ENCODE peak calls at places on chromosomes 12 and 14, in ten cellular contexts. S, W, Q, L, R, E, I, P, K and O are unnamed samples.

GRCh38 chr12:6548556-6549378 is 7.1 kb downstream of the IFFO1 start:
- DNase-seq in E (no peak), Q (peak), L (no peak), I (no peak), S (no peak), W (peak), P (no peak), K (no peak), R (peak), O (peak)

GRCh38 chr12:104377507-104377812 is 73.9 kb downstream of the EID3 start:
- DNase-seq in E (no peak), W (no peak), Q (no peak), R (no peak), S (no peak), I (no peak), K (no peak), L (no peak), P (no peak), O (no peak)

GRCh38 chr14:75875958-75876357 is 105.8 kb downstream of the TGFB3 start:
- DNase-seq in L (peak), Q (no peak), R (no peak), S (no peak), P (peak), K (no peak), E (no peak), I (no peak), W (no peak), O (peak)

GRCh38 chr14:64113279-64113678 is 180.9 kb downstream of the ESR2 start:
- DNase-seq in L (no peak), Q (no peak), W (no peak), R (peak), K (peak), E (no peak), I (peak), P (no peak), S (no peak), O (no peak)

GRCh38 chr12:130951636-130952035 is 2.1 kb upstream of the ADGRD1 start:
- DNase-seq in L (no peak), P (no peak), S (no peak), Q (no peak), R (no peak), W (no peak), E (no peak), I (no peak), K (no peak), O (no peak)

GRCh38 chr12:79858518-79858917 is 76.4 kb downstream of the PPP1R12A start:
- DNase-seq in K (no peak), R (peak), E (no peak), S (no peak), P (no peak), I (no peak), W (peak), L (no peak), Q (no peak), O (no peak)

GRCh38 chr12:91347686-91348085 is 165.1 kb upstream of the DCN start:
- DNase-seq in S (no peak), R (no peak), K (no peak), W (no peak), E (no peak), I (no peak), L (no peak), Q (no peak), P (no peak), O (no peak)

GRCh38 chr14:70000601-70001000 is 121.4 kb downstream of the SMOC1 start:
- DNase-seq in P (no peak), L (no peak), K (no peak), Q (no peak), R (no peak), I (no peak), W (no peak), E (no peak), S (no peak), O (peak)

GRCh38 chr12:7797698-7798398 is 8.6 kb downstream of the NANOG start:
- DNase-seq in K (peak), I (no peak), Q (no peak), R (peak), E (no peak), L (no peak), W (peak), P (no peak), S (no peak), O (peak)

GRCh38 chr12:8026282-8026637 is 6.3 kb upstream of the FOXJ2 start:
- DNase-seq in E (no peak), P (no peak), S (no peak), R (no peak), Q (no peak), W (no peak), L (no peak), K (no peak), I (no peak), O (no peak)

GRCh38 chr14:95294834-95295599 is 24.7 kb downstream of the CLMN start:
- DNase-seq in R (peak), E (no peak), I (peak), W (peak), S (no peak), Q (no peak), P (no peak), L (no peak), K (peak), O (peak)

GRCh38 chr14:26963696-26964095 is 365.9 kb upstream of the NOVA1 start:
- DNase-seq in W (peak), L (no peak), K (no peak), I (no peak), R (no peak), Q (no peak), S (no peak), P (no peak), E (no peak), O (no peak)

GRCh38 chr14:93977171-93977570 is 801 bp upstream of the ASB2 start:
- DNase-seq in E (no peak), P (no peak), K (no peak), W (no peak), R (no peak), I (no peak), L (no peak), S (no peak), Q (peak), O (no peak)

GRCh38 chr12:93857279-93857894 is 180.2 kb downstream of the CRADD start:
- DNase-seq in K (no peak), E (no peak), S (no peak), I (no peak), W (peak), R (peak), P (no peak), L (no peak), Q (no peak), O (peak)

GRCh38 chr12:121795029-121795977 is 1.8 kb upstream of the RHOF start:
- DNase-seq in K (peak), P (peak), E (peak), W (peak), S (peak), R (peak), Q (peak), I (peak), L (peak), O (peak)

GRCh38 chr12:47032644-47033043 is 46.8 kb upstream of the PCED1B start:
- DNase-seq in E (peak), L (peak), Q (no peak), S (no peak), I (no peak), K (no peak), R (peak), W (peak), P (no peak), O (peak)

GRCh38 chr14:64387232-64387737 is 868 bp upstream of the MTHFD1 start:
- DNase-seq in L (peak), I (peak), E (peak), R (peak), P (no peak), K (no peak), S (no peak), W (peak), Q (no peak), O (peak)

GRCh38 chr12:131454418-131455217 is 256.3 kb upstream of the SFSWAP start:
- DNase-seq in W (peak), Q (peak), R (peak), S (no peak), K (peak), E (peak), I (no peak), P (peak), L (peak), O (no peak)

GRCh38 chr14:72751276-72752033 is 142.4 kb downstream of the DPF3 start:
- DNase-seq in E (no peak), I (peak), L (no peak), R (peak), K (no peak), Q (no peak), W (no peak), P (no peak), S (no peak), O (no peak)

GRCh38 chr12:51895378-51896135 is 7.7 kb downstream of the ANKRD33 start:
- DNase-seq in W (no peak), Q (no peak), R (no peak), K (no peak), P (no peak), S (no peak), I (peak), E (peak), L (no peak), O (no peak)

GRCh38 chr12:133156125-133156690 is 25.1 kb upstream of the ZNF268 start:
- DNase-seq in P (no peak), R (peak), W (no peak), E (no peak), I (no peak), L (no peak), K (no peak), S (no peak), Q (no peak), O (no peak)

GRCh38 chr14:75041613-75042012 is 9.7 kb downstream of the MLH3 start:
- DNase-seq in K (no peak), P (no peak), S (no peak), R (no peak), L (no peak), I (peak), E (no peak), W (no peak), Q (no peak), O (no peak)

GRCh38 chr12:116924558-116925453 is 14.1 kb downstream of the FBXW8 start:
- DNase-seq in E (no peak), K (no peak), Q (no peak), I (no peak), R (peak), W (peak), P (peak), S (no peak), L (peak), O (peak)

GRCh38 chr14:64569108-64570045 is 19.6 kb downstream of the PPP1R36 start:
- DNase-seq in Q (no peak), K (peak), R (peak), I (no peak), E (no peak), L (no peak), W (peak), P (no peak), S (peak), O (peak)

GRCh38 chr12:98224584-98225221 is 290.7 kb upstream of the TMPO start:
- DNase-seq in Q (no peak), R (no peak), S (no peak), P (peak), L (no peak), E (no peak), I (no peak), K (no peak), W (no peak), O (no peak)

GRCh38 chr14:75334191-75335051 is 55.8 kb downstream of the FOS start:
- DNase-seq in W (peak), S (peak), P (peak), I (no peak), R (peak), L (no peak), E (no peak), Q (no peak), K (peak), O (no peak)

GRCh38 chr14:81091139-81091538 is 129.6 kb downstream of the GTF2A1 start:
- DNase-seq in W (no peak), L (no peak), I (no peak), K (no peak), S (no peak), R (no peak), P (no peak), Q (no peak), E (no peak), O (no peak)

GRCh38 chr12:11666651-11667050 is 17.2 kb downstream of the ETV6 start:
- DNase-seq in K (no peak), W (no peak), L (no peak), Q (no peak), R (no peak), I (no peak), E (no peak), P (no peak), S (no peak), O (no peak)

GRCh38 chr12:53046655-53047220 is 3.1 kb upstream of the TNS2 start:
- DNase-seq in K (peak), Q (no peak), R (peak), S (peak), I (peak), W (peak), E (no peak), P (peak), L (no peak), O (peak)

GRCh38 chr14:23294734-23295561 is 7.7 kb downstream of the PPP1R3E start:
- DNase-seq in K (peak), R (peak), E (peak), W (peak), Q (no peak), S (no peak), L (peak), I (peak), P (no peak), O (peak)

GRCh38 chr14:79727900-79728299 is 483.4 kb downstream of the DIO2 start:
- DNase-seq in K (no peak), L (no peak), S (no peak), P (no peak), I (no peak), W (no peak), Q (no peak), R (no peak), E (no peak), O (no peak)

GRCh38 chr12:76558684-76559276 is 791 bp downstream of the OSBPL8 start:
- DNase-seq in Q (peak), K (peak), P (peak), W (peak), L (peak), R (peak), I (peak), E (peak), S (peak), O (peak)
- H3K4me3 ChIP-seq in Q (peak), K (peak), P (peak), W (peak), L (peak), R (peak), I (peak), E (peak), S (peak), O (peak)

DNA sequence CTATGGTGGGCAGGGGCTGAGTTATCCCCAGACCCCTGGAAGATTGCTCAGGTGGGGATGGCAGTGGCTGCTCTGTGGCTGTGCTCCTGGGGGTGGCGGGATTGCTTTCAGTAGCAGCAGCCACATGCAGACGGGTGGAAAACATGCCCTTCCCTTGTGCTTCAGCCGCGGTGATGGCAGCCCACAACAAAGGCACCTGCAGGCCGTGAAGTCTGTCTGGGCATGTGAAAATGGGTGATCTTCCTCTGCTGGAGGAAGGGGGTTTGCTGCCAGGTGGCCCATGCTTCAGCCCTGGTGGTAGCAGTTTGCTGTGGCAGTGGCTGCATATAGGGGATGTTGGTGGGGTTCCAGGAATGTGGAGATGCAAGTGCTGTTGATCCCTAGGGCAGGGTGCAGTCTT is 326.2 kb upstream of the RGS6 start:
- DNase-seq in I (no peak), Q (no peak), L (no peak), R (no peak), S (no peak), K (no peak), E (no peak), P (no peak), W (no peak), O (no peak)
- TF ChIP-seq CTCF in I (no peak), Q (no peak), L (no peak), R (no peak), S (no peak), K (no peak), E (no peak), P (no peak), W (no peak), O (no peak)

GRCh38 chr12:102954143-102954542 is 3.3 kb upstream of the ASCL1 start:
- DNase-seq in W (no peak), R (no peak), I (no peak), P (no peak), Q (no peak), S (no peak), E (no peak), K (no peak), L (no peak), O (no peak)

GRCh38 chr12:102957339-102958050 is at the start of gene ASCL1:
- DNase-seq in L (no peak), W (peak), I (no peak), K (no peak), P (peak), E (peak), Q (no peak), S (no peak), R (peak), O (peak)

GRCh38 chr12:102958073-102958829 is 777 bp downstream of the ASCL1 start:
- DNase-seq in I (no peak), W (peak), P (peak), K (no peak), S (no peak), Q (no peak), R (peak), E (peak), L (no peak), O (peak)

GRCh38 chr12:102956738-102957338 is 636 bp upstream of the ASCL1 start:
- DNase-seq in P (no peak), E (no peak), K (no peak), S (no peak), L (no peak), Q (no peak), W (no peak), I (no peak), R (no peak), O (no peak)

DNA sequence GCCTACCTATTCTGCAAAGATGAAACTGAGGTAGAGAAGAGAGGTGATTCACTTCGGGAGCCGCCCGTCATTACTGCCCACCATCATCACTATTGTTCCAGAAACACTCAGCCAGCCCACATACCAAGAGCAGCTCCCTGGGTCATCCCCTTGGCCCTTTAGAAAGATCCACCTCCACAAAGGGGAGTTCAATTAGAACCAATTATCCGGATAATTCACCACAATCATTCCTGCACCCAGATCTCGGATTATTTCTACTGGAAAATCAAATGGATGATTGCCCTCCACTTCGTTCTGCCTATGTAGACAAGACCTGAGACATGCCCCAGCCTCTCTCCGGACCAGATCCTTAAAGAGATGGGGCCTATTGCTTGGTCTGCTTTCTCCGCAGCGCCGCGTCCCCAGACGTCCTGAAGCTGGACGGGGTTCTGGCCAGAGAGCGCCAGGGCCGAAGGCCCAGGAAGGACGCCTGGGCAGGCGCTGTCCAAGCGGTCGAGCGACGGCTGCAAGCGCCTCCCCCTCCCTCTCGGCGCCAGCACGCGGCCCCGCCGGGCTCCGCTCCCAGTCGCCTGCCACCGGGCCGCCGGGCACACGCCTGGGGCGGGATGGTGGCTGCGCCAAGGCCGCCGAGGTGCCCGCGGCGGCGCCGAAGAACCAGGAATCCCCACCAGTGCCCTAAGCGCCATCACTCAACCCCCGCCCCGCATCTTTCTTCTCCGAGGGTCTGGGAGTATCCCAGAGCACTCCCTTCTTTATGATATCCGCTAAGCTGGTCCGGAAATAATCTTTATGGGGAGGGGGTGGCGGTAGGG is 1.3 kb upstream of the ASCL1 start:
- DNase-seq in E (peak), R (no peak), S (no peak), Q (peak), I (no peak), L (no peak), K (no peak), W (no peak), P (no peak), O (no peak)
- H3K4me3 ChIP-seq in E (peak), R (no peak), S (no peak), Q (no peak), I (no peak), L (no peak), K (no peak), W (no peak), P (no peak), O (no peak)

GRCh38 chr12:113130457-113131135 is 5.0 kb downstream of the RASAL1 start:
- DNase-seq in S (no peak), Q (no peak), I (no peak), L (peak), E (peak), P (no peak), R (no peak), K (no peak), W (no peak), O (peak)
- TF ChIP-seq CTCF in S (no peak), Q (no peak), I (no peak), L (peak), E (peak), P (peak), R (peak), K (no peak), W (peak), O (no peak)

GRCh38 chr12:43009307-43009706 is 419.8 kb upstream of the PRICKLE1 start:
- DNase-seq in E (peak), R (peak), L (peak), W (peak), Q (no peak), S (no peak), I (no peak), P (no peak), K (no peak), O (no peak)
- H3K4me3 ChIP-seq in E (no peak), R (no peak), L (no peak), W (no peak), Q (no peak), S (no peak), I (no peak), P (no peak), K (no peak), O (no peak)

GRCh38 chr12:43914923-43915468 is 79.1 kb downstream of the TMEM117 start:
- DNase-seq in S (no peak), W (no peak), E (no peak), K (no peak), L (peak), Q (no peak), P (no peak), R (peak), I (no peak), O (no peak)
- TF ChIP-seq CTCF in S (peak), W (no peak), E (peak), K (no peak), L (peak), Q (no peak), P (peak), R (peak), I (no peak), O (no peak)

GRCh38 chr12:19846561-19846960 is 407.3 kb downstream of the AEBP2 start:
- DNase-seq in S (no peak), W (peak), L (no peak), Q (no peak), E (no peak), I (no peak), P (no peak), K (no peak), R (peak), O (peak)
- H3K4me3 ChIP-seq in S (peak), W (no peak), L (no peak), Q (no peak), E (no peak), I (no peak), P (no peak), K (no peak), R (no peak), O (no peak)